ENCODE peak calls at places on chromosomes 5 and 9, in six cellular contexts. Z is trophoblast cell, B is H9, H is mesenchymal stem cell, M is IMR-90, W is H1. A is an unnamed sample.

GRCh38 chr9:137385061-137385655 is 37.8 kb downstream of the EXD3 start:
- DNase-seq in Z (no peak), B (no peak), H (no peak), M (no peak), W (no peak), A (no peak)

GRCh38 chr9:13857521-13857920 is 456.4 kb downstream of the NFIB start:
- DNase-seq in Z (no peak), B (no peak), H (no peak), M (peak; percentile 61), W (no peak), A (no peak)

GRCh38 chr5:78508231-78508765 is 140.3 kb downstream of the LHFPL2 start:
- DNase-seq in Z (no peak), B (no peak), H (peak; percentile 49), M (peak; percentile 78), W (no peak), A (no peak)

GRCh38 chr5:135230326-135230925 is 168.6 kb downstream of the MACROH2A1 start:
- DNase-seq in Z (peak; percentile 6), B (no peak), H (peak; percentile 78), M (peak; percentile 78), W (no peak), A (no peak)

GRCh38 chr5:50966986-50967385 is 300.5 kb downstream of the PARP8 start:
- DNase-seq in Z (no peak), B (no peak), H (peak; percentile 18), M (no peak), W (no peak), A (peak; percentile 29)

GRCh38 chr5:68252678-68253520 is 37.3 kb downstream of the PIK3R1 start:
- DNase-seq in Z (peak; percentile 70), B (peak; percentile 58), H (peak; percentile 79), M (peak; percentile 78), W (peak; percentile 58), A (peak; percentile 48)

GRCh38 chr5:115842089-115842881 is 550 bp downstream of the AP3S1 start:
- DNase-seq in Z (no peak), B (no peak), H (peak; percentile 84), M (no peak), W (peak; percentile 87), A (no peak)

GRCh38 chr5:146388418-146388817 is 49.8 kb downstream of the POU4F3 start:
- DNase-seq in Z (no peak), B (no peak), H (no peak), M (peak; percentile 29), W (no peak), A (no peak)

GRCh38 chr5:60207031-60207430 is 313.5 kb upstream of the PDE4D start:
- DNase-seq in Z (peak; percentile 6), B (no peak), H (no peak), M (no peak), W (no peak), A (no peak)

GRCh38 chr9:113299800-113300292 is 3.3 kb downstream of the RNF183 start:
- DNase-seq in Z (no peak), B (no peak), H (no peak), M (no peak), W (no peak), A (no peak)

GRCh38 chr5:144864113-144864512 is 693.4 kb downstream of the KCTD16 start:
- DNase-seq in Z (no peak), B (no peak), H (no peak), M (no peak), W (no peak), A (no peak)

GRCh38 chr9:1947438-1947837 is 67.7 kb upstream of the SMARCA2 start:
- DNase-seq in Z (peak; percentile 6), B (no peak), H (no peak), M (no peak), W (no peak), A (no peak)

GRCh38 chr5:135878156-135878620 is 17.5 kb downstream of the IL9 start:
- DNase-seq in Z (peak; percentile 97), B (no peak), H (no peak), M (no peak), W (no peak), A (no peak)

GRCh38 chr5:36881807-36882206 is 5.2 kb downstream of the NIPBL start:
- DNase-seq in Z (no peak), B (no peak), H (no peak), M (no peak), W (no peak), A (no peak)

GRCh38 chr9:126605792-126606482 is 7.8 kb upstream of the LMX1B start:
- DNase-seq in Z (no peak), B (no peak), H (no peak), M (no peak), W (no peak), A (no peak)

GRCh38 chr9:126607086-126607485 is 6.6 kb upstream of the LMX1B start:
- DNase-seq in Z (no peak), B (no peak), H (no peak), M (no peak), W (no peak), A (no peak)

GRCh38 chr9:126606483-126606870 is 7.3 kb upstream of the LMX1B start:
- DNase-seq in Z (no peak), B (no peak), H (no peak), M (no peak), W (no peak), A (no peak)

GRCh38 chr9:126604059-126604685 is 9.6 kb upstream of the LMX1B start:
- DNase-seq in Z (no peak), B (no peak), H (no peak), M (no peak), W (no peak), A (no peak)

DNA sequence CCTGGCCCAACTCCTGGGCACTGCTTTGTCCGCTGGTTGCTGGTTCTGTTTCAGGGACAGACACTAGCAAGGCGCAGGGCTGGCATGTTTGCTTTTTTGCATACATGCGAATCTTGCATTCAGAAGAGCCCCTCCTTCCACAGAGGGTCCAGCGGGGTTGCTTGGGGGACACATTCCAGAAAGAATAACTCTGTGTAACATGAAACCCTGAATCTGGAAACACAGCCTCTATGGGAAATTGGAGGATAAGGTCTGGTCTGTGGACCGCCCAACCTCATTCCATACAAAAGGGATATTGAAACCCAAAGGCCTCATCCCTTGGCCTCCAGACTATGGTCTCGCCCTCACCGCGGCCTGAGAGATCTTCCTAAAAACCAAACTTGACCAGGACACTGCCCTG is 9.0 kb upstream of the LMX1B start:
- DNase-seq in Z (no peak), B (no peak), H (no peak), M (no peak), W (no peak), A (no peak)
- H4K91ac ChIP-seq in Z (no peak overlapping the region), B (no peak overlapping the region), H (no peak overlapping the region), M (no peak overlapping the region), W (no peak overlapping the region), A (no peak overlapping the region)

GRCh38 chr9:91207481-91207888 is 154.2 kb downstream of the AUH start:
- DNase-seq in Z (peak; percentile 83), B (no peak), H (peak; percentile 92), M (peak; percentile 88), W (no peak), A (no peak)
- H4K91ac ChIP-seq in Z (no peak overlapping the region), B (no peak overlapping the region), H (no peak overlapping the region), M (no peak overlapping the region), W (no peak overlapping the region), A (no peak overlapping the region)

DNA sequence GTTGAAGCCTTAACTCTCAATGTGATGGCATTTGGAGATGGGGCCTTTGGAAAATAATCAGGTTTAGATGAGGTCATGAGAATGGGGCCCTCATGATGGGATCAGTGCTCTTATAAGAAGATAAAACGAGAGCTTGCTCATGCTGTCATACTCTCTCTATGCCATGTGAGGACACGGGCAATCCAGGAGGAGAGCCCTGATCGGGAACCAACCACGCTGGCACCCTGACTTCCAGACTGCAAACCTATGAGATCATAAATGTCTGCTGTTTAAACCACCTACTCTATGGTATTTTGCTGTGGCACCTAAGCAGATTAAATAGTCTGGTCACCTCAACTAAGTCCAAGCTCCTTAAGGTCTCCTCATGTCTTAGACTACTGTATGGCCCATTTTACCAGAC is 10.0 kb downstream of the HMGCS1 start:
- DNase-seq in Z (peak; percentile 42), B (no peak), H (no peak), M (no peak), W (no peak), A (no peak)
- H4K91ac ChIP-seq in Z (no peak overlapping the region), B (no peak overlapping the region), H (no peak overlapping the region), M (no peak overlapping the region), W (no peak overlapping the region), A (no peak overlapping the region)

GRCh38 chr5:151755383-151755782 is 3.0 kb downstream of the ATOX1 start:
- DNase-seq in Z (no peak), B (no peak), H (no peak), M (no peak), W (no peak), A (no peak)

GRCh38 chr5:151757233-151758140 is 944 bp downstream of the ATOX1 start:
- DNase-seq in Z (peak; percentile 6), B (no peak), H (peak; percentile 40), M (no peak), W (no peak), A (no peak)

GRCh38 chr5:151758430-151759241 is at the start of gene ATOX1:
- DNase-seq in Z (peak; percentile 95), B (peak; percentile 93), H (peak; percentile 93), M (peak; percentile 87), W (peak; percentile 94), A (peak; percentile 91)

DNA sequence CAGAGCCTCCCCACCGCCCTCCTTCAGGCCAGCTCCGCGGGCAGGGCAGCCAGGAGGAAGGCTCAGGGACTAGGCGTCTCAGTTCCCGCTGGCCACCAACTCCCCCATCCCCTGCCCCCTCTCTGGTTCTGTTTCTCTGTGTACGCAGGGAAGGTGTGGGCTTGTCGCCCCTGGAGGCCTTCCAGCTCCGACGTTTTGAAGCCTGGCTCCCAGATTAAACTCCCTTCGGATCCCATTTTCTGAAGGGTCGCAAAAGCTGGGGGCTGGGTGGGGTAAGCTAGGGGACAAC is 346 bp downstream of the ATOX1 start:
- DNase-seq in Z (peak; percentile 24), B (no peak), H (no peak), M (no peak), W (no peak), A (no peak)
- H4K91ac ChIP-seq in Z (peak overlapping the region; percentile 25), B (no peak overlapping the region), H (no peak overlapping the region), M (peak overlapping the region; percentile 56), W (no peak overlapping the region), A (no peak overlapping the region)

DNA sequence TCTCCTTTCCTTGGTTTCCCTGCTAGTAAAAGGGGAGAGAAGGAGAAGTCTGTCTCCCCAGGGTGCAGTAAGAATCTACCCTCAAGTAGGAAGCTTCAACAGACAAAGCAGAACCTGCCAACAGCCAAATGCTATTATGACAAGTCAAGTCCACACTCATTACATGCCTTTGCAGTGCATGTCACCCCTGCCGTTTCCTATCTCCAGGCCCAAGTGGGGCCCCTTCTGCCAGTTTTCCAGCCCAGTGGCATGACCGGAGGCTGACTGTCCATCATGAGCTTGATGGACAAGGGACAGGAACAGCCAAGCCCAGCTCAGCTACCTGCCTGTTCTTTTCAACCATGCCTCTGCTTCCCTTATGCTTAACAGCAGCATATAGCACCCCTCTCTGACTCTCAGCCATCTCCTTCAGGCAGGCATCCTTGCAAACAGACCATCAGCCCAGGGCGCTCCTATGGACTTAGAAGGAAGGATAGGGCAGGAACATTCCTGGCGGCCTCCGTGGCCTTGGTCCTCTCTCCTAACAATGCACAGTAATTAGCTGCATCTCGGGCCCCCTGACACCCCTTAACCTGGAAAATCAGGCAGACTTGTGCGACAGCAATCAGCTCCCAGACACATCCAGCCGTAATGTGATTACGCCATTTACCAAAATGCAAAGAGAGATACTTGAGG is 107.1 kb upstream of the RAD23B start:
- DNase-seq in Z (peak; percentile 6), B (no peak), H (no peak), M (no peak), W (no peak), A (no peak)
- H4K91ac ChIP-seq in Z (peak overlapping the region; percentile 90), B (no peak overlapping the region), H (peak overlapping the region; percentile 67), M (no peak overlapping the region), W (no peak overlapping the region), A (no peak overlapping the region)

GRCh38 chr9:26937816-26938371 is 9.1 kb downstream of the PLAA start:
- DNase-seq in Z (no peak), B (no peak), H (no peak), M (no peak), W (no peak), A (no peak)
- H4K91ac ChIP-seq in Z (no peak overlapping the region), B (no peak overlapping the region), H (no peak overlapping the region), M (no peak overlapping the region), W (no peak overlapping the region), A (no peak overlapping the region)

A was measured in neuronal stem cell.